ENCODE peak calls at places on chromosomes 4 and X, in five cellular contexts. E is hepatocyte, M is IMR-90, U is fibroblast of lung, B is keratinocyte. L is an unnamed sample.

GRCh38 chr4:2734618-2735017 is 21.5 kb downstream of the TNIP2 start:
- DNase-seq in E (no peak), M (no peak), U (no peak), B (no peak), L (no peak)

GRCh38 chrX:43586855-43587254 is 69.2 kb upstream of the MAOA start:
- DNase-seq in E (peak; percentile 6), M (no peak), U (no peak), B (no peak), L (no peak)

GRCh38 chrX:73448379-73448778 is 1.5 kb downstream of the CDX4 start:
- DNase-seq in E (no peak), M (no peak), U (no peak), B (no peak), L (no peak)

GRCh38 chrX:40109288-40110008 is 11.7 kb upstream of the BCOR start:
- DNase-seq in E (peak; percentile 81), M (peak; percentile 55), U (peak; percentile 59), B (no peak), L (peak; percentile 71)

GRCh38 chrX:40012800-40013682 is 84.7 kb downstream of the BCOR start:
- DNase-seq in E (peak; percentile 91), M (peak; percentile 35), U (peak; percentile 64), B (no peak), L (peak; percentile 80)

GRCh38 chrX:119790977-119791436 is 423 bp downstream of the RPL39 start:
- DNase-seq in E (peak; percentile 38), M (peak; percentile 26), U (peak; percentile 47), B (no peak), L (peak; percentile 30)

GRCh38 chr4:4857809-4858508 is 1.5 kb upstream of the MSX1 start:
- DNase-seq in E (no peak), M (no peak), U (no peak), B (no peak), L (no peak)

GRCh38 chr4:138910914-138911336 is 104.7 kb upstream of the NOCT start:
- DNase-seq in E (peak; percentile 88), M (peak; percentile 86), U (peak; percentile 90), B (peak; percentile 11), L (no peak)

GRCh38 chr4:134668237-134668636 is 466.6 kb upstream of the PABPC4L start:
- DNase-seq in E (no peak), M (no peak), U (peak; percentile 1), B (no peak), L (peak; percentile 6)

GRCh38 chrX:148500428-148501120 is at the start of gene AFF2:
- DNase-seq in E (peak; percentile 64), M (no peak), U (peak; percentile 16), B (no peak), L (peak; percentile 47)

GRCh38 chr4:127047930-127048329 is 584.8 kb upstream of the INTU start:
- DNase-seq in E (no peak), M (peak; percentile 40), U (peak; percentile 68), B (no peak), L (no peak)

GRCh38 chr4:52546449-52546848 is 112.7 kb downstream of the USP46 start:
- DNase-seq in E (no peak), M (no peak), U (no peak), B (no peak), L (no peak)

GRCh38 chr4:162285753-162286152 is 122.0 kb upstream of the FSTL5 start:
- DNase-seq in E (no peak), M (no peak), U (no peak), B (no peak), L (no peak)

GRCh38 chr4:68011684-68012083 is 48.4 kb upstream of the TMPRSS11A start:
- DNase-seq in E (no peak), M (no peak), U (no peak), B (no peak), L (peak; percentile 82)

GRCh38 chrX:113202601-113203000 is 362.0 kb upstream of the AMOT start:
- DNase-seq in E (no peak), M (no peak), U (no peak), B (no peak), L (no peak)

GRCh38 chrX:21004835-21005234 is 369.4 kb upstream of the CNKSR2 start:
- DNase-seq in E (no peak), M (no peak), U (no peak), B (no peak), L (no peak)

GRCh38 chr4:183959349-183959748 is 54.2 kb downstream of the STOX2 start:
- DNase-seq in E (no peak), M (no peak), U (no peak), B (no peak), L (no peak)
- H3K4me1 ChIP-seq in E (peaks cover 6% of the 10 kb centered on the region), M (peaks cover 3% of the 10 kb centered on the region), U (no peaks in the 10 kb centered on the region), B (no peaks in the 10 kb centered on the region), L (no peaks in the 10 kb centered on the region)

GRCh38 chr4:156113138-156113537 is 159.5 kb upstream of the CTSO start:
- DNase-seq in E (no peak), M (no peak), U (no peak), B (no peak), L (peak; percentile 25)
- TF ChIP-seq CTCF in E (peak; percentile 48), M (no peak), U (no peak), B (no peak), L (peak; percentile 29)

GRCh38 chrX:140765043-140765784 is 55.7 kb downstream of the LINC00632 start:
- DNase-seq in E (peak; percentile 35), M (peak; percentile 62), U (peak; percentile 61), B (no peak), L (no peak)
- H3K4me2 ChIP-seq in E (peak overlapping the region; percentile 76), M (peak overlapping the region; percentile 64), U (peak overlapping the region; percentile 58), B (peak overlapping the region; percentile 81), L (peak overlapping the region; percentile 63)

DNA sequence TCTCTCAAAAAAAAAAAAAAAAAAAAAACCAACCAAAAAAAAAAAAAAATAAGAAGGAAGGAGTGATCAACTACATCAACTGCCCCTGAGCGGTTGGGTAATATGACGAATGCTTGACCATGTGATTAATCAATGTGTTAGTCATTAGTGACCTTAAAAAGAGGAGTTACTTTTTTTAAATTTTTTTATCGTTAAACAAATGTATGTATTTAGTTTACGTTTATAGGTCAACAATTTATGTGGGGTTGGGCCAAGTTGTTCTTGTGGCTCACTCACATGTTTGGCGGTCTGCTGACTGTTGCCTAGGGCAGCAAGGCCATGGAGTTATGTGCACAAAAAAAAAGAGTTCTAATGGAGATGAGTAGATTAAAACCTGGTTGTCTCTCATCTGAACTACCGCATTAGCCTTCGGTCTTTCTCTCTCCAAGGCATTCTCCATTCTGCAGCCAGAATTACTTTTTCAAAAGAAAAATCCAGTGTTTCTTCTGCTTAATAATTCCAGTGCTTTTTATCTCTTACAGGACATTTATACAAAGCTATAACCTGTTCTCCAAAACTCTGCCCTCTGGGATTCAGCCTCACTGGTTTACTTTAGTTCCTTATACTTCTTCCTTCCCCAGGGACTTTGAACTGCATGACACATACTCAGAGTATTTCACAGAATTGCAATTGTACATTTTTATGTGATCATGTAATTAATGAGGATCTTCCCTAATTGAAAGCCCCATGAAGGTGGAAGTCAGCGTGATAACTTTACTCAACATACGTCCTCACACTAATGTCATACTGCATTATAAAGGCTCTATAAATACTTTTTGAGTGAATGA is 505.5 kb downstream of the ANKRD50 start:
- DNase-seq in E (peak; percentile 26), M (peak; percentile 46), U (peak; percentile 62), B (no peak), L (no peak)
- H3K4me1 ChIP-seq in E (peaks cover 8% of the 10 kb centered on the region), M (peaks cover 6% of the 10 kb centered on the region), U (peaks cover 3% of the 10 kb centered on the region), B (peaks cover 9% of the 10 kb centered on the region), L (no peaks in the 10 kb centered on the region)

DNA sequence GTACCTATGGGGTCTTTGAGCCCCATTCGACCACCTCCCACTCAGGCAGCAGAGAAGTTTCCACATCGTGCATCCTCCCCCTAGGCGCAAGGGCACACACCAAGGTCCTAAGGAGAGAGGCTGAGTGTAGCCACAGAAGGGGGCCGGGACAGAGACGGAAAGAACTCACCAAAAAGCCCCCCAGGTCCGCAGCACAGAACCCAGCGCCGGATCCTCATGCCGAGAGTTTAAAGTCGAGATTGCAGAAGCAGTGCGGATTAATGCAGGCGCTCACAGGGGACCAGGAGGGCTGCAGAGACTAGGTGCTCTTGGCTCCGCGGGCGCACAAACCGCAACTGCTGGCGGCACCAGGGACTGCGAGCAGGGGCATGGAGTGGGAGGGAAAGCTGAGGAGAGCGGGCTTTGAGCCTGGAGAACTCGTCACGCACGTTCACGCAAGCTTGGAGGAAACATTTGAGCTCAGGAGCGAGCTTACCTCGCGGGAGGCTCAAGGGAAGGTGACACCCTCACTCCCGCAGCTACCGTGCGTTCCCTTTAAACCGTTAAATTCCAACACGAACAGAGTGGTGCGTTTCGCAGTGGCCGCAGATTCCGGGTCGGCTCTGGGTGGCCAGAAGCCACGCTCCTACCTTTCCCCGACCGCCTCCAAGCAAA is 8.5 kb downstream of the NKX3-2 start:
- DNase-seq in E (no peak), M (no peak), U (no peak), B (no peak), L (peak; percentile 5)
- TF ChIP-seq CTCF in E (no peak), M (no peak), U (no peak), B (no peak), L (no peak)

GRCh38 chrX:130915302-130915701 is 12.3 kb upstream of the ENOX2 start:
- DNase-seq in E (no peak), M (peak; percentile 37), U (peak; percentile 56), B (no peak), L (no peak)
- H3K4me2 ChIP-seq in E (no peak overlapping the region), M (no peak overlapping the region), U (no peak overlapping the region), B (no peak overlapping the region), L (no peak overlapping the region)

GRCh38 chr4:168586926-168587325 is 90.1 kb downstream of the PALLD start:
- DNase-seq in E (no peak), M (no peak), U (no peak), B (no peak), L (no peak)

GRCh38 chr4:168585168-168586091 is 88.6 kb downstream of the PALLD start:
- DNase-seq in E (peak; percentile 88), M (peak; percentile 82), U (peak; percentile 84), B (no peak), L (no peak)

GRCh38 chr4:168592676-168593075 is 95.8 kb downstream of the PALLD start:
- DNase-seq in E (no peak), M (no peak), U (no peak), B (no peak), L (no peak)

GRCh38 chr4:168587326-168588125 is 90.7 kb downstream of the PALLD start:
- DNase-seq in E (peak; percentile 32), M (peak; percentile 88), U (peak; percentile 81), B (peak; percentile 95), L (no peak)

GRCh38 chr4:168589154-168589553 is 92.3 kb downstream of the PALLD start:
- DNase-seq in E (peak; percentile 27), M (peak; percentile 90), U (peak; percentile 79), B (peak; percentile 99), L (no peak)
- H3K4me1 ChIP-seq in E (peaks cover 3% of the 10 kb centered on the region), M (peaks cover 22% of the 10 kb centered on the region), U (peaks cover 27% of the 10 kb centered on the region), B (peaks cover 79% of the 10 kb centered on the region), L (no peaks in the 10 kb centered on the region)

GRCh38 chr4:125938541-125938940 is 623.8 kb downstream of the FAT4 start:
- DNase-seq in E (no peak), M (no peak), U (peak; percentile 8), B (no peak), L (no peak)

GRCh38 chr4:125940426-125940825 is 625.7 kb downstream of the FAT4 start:
- DNase-seq in E (no peak), M (no peak), U (no peak), B (no peak), L (no peak)
- TF ChIP-seq CTCF in E (no peak), M (no peak), U (no peak), B (no peak), L (no peak)

GRCh38 chr4:6052679-6053078 is 34.4 kb upstream of the C4orf50 start:
- DNase-seq in E (no peak), M (no peak), U (no peak), B (no peak), L (no peak)
- H3K4me2 ChIP-seq in E (no peak overlapping the region), M (no peak overlapping the region), U (no peak overlapping the region), B (no peak overlapping the region), L (no peak overlapping the region)

GRCh38 chr4:173009129-173009823 is 159.3 kb upstream of the GALNT7 start:
- DNase-seq in E (no peak), M (peak; percentile 76), U (peak; percentile 66), B (no peak), L (no peak)
- H3K4me1 ChIP-seq in E (peaks cover 11% of the 10 kb centered on the region), M (peaks cover 1% of the 10 kb centered on the region), U (peaks cover 3% of the 10 kb centered on the region), B (peaks cover 8% of the 10 kb centered on the region), L (no peaks in the 10 kb centered on the region)